ENCODE peak calls at places on chromosomes 6 and 20, in four cellular contexts. X is GM12878, P is A549, M is K562. B is an unnamed sample.

GRCh38 chr20:57439432-57439831 is 48.2 kb downstream of the RBM38 start:
- DNase-seq in X (no peak), P (peak), M (no peak), B (no peak)

GRCh38 chr6:164455835-164456234 is 853.6 kb downstream of the C6orf118 start:
- DNase-seq in X (no peak), P (peak), M (no peak), B (no peak)

GRCh38 chr6:142537612-142538478 is 236.0 kb downstream of the ADGRG6 start:
- DNase-seq in X (no peak), P (peak), M (peak), B (peak)

GRCh38 chr6:47072667-47073066 is 30.5 kb upstream of the ADGRF1 start:
- DNase-seq in X (no peak), P (no peak), M (no peak), B (no peak)

GRCh38 chr6:143842902-143843688 is at the start of gene LTV1:
- DNase-seq in X (peak), P (peak), M (peak), B (peak)

GRCh38 chr6:83062225-83062624 is 3.4 kb downstream of the UBE3D start:
- DNase-seq in X (no peak), P (no peak), M (no peak), B (peak)

GRCh38 chr6:68635706-68636513 is 828 bp downstream of the ADGRB3 start:
- DNase-seq in X (no peak), P (no peak), M (peak), B (no peak)

GRCh38 chr6:54493138-54493537 is 184.9 kb downstream of the TINAG start:
- DNase-seq in X (no peak), P (peak), M (no peak), B (peak)

GRCh38 chr20:39651645-39652340 is 689.6 kb downstream of the DHX35 start:
- DNase-seq in X (no peak), P (no peak), M (no peak), B (no peak)

GRCh38 chr20:24781061-24781980 is 167.7 kb upstream of the CST7 start:
- DNase-seq in X (no peak), P (peak), M (peak), B (peak)

GRCh38 chr20:21251278-21251677 is 51.9 kb upstream of the XRN2 start:
- DNase-seq in X (no peak), P (no peak), M (no peak), B (no peak)

GRCh38 chr6:137882225-137882961 is 15.3 kb downstream of the TNFAIP3 start:
- DNase-seq in X (no peak), P (no peak), M (no peak), B (peak)

GRCh38 chr6:44386929-44387345 is 569 bp upstream of the CDC5L start:
- DNase-seq in X (no peak), P (no peak), M (no peak), B (peak)

GRCh38 chr6:168684906-168685305 is 243.9 kb downstream of the SMOC2 start:
- DNase-seq in X (no peak), P (no peak), M (no peak), B (no peak)

GRCh38 chr6:14266266-14266665 is 148.7 kb downstream of the CD83 start:
- DNase-seq in X (no peak), P (no peak), M (no peak), B (no peak)

GRCh38 chr6:32969685-32970412 is 1.5 kb downstream of the BRD2 start:
- DNase-seq in X (no peak), P (peak), M (peak), B (peak)

GRCh38 chr6:89302195-89302770 is 12.8 kb downstream of the GABRR2 start:
- DNase-seq in X (no peak), P (no peak), M (peak), B (no peak)

GRCh38 chr20:24503352-24503931 is 34.0 kb downstream of the SYNDIG1 start:
- DNase-seq in X (no peak), P (no peak), M (no peak), B (peak)

GRCh38 chr6:27547157-27548075 is 74.5 kb upstream of the ZNF184 start:
- DNase-seq in X (peak), P (peak), M (peak), B (peak)

GRCh38 chr6:73866305-73866704 is 170.3 kb downstream of the CD109 start:
- DNase-seq in X (no peak), P (no peak), M (no peak), B (no peak)

GRCh38 chr6:113318553-113318952 is 538.6 kb upstream of the MARCKS start:
- DNase-seq in X (no peak), P (no peak), M (no peak), B (peak)

GRCh38 chr20:24100370-24101011 is 111.9 kb upstream of the GGTLC1 start:
- DNase-seq in X (no peak), P (peak), M (peak), B (peak)

GRCh38 chr20:9518776-9519175 is 4.4 kb downstream of the LAMP5 start:
- DNase-seq in X (no peak), P (no peak), M (no peak), B (no peak)

GRCh38 chr6:43299338-43300293 is 1.6 kb downstream of the SLC22A7 start:
- DNase-seq in X (no peak), P (no peak), M (no peak), B (no peak)

GRCh38 chr6:126066068-126067048 is 80.0 kb downstream of the TRMT11 start:
- DNase-seq in X (no peak), P (no peak), M (peak), B (no peak)

GRCh38 chr20:57611605-57612311 is 8.5 kb downstream of the ZBP1 start:
- DNase-seq in X (no peak), P (no peak), M (no peak), B (no peak)

GRCh38 chr20:52247548-52247947 is 56.0 kb upstream of the ZFP64 start:
- DNase-seq in X (no peak), P (no peak), M (no peak), B (no peak)

GRCh38 chr6:126176266-126176665 is 163.6 kb upstream of the CENPW start:
- DNase-seq in X (no peak), P (peak), M (peak), B (peak)

GRCh38 chr6:89034586-89035251 is 45.8 kb upstream of the PNRC1 start:
- DNase-seq in X (no peak), P (peak), M (no peak), B (peak)

GRCh38 chr6:82364087-82365010 is 732 bp downstream of the TPBG start:
- DNase-seq in X (no peak), P (peak), M (peak), B (peak)

GRCh38 chr20:38602185-38602581 is 574 bp downstream of the ARHGAP40 start:
- DNase-seq in X (no peak), P (no peak), M (no peak), B (no peak)

GRCh38 chr6:33851959-33852358 is 48.2 kb upstream of the MLN start:
- DNase-seq in X (no peak), P (peak), M (peak), B (no peak)

GRCh38 chr20:25549866-25550477 is 35.4 kb downstream of the NINL start:
- DNase-seq in X (no peak), P (no peak), M (no peak), B (peak)

GRCh38 chr20:57391439-57392129 is 388 bp downstream of the RBM38 start:
- DNase-seq in X (no peak), P (no peak), M (peak), B (no peak)

GRCh38 chr6:105493776-105494175 is 90.9 kb upstream of the PREP start:
- DNase-seq in X (no peak), P (no peak), M (no peak), B (no peak)

GRCh38 chr6:24238700-24239099 is 112.7 kb downstream of the NRSN1 start:
- DNase-seq in X (no peak), P (no peak), M (no peak), B (no peak)

GRCh38 chr6:24231578-24231977 is 105.6 kb downstream of the NRSN1 start:
- DNase-seq in X (no peak), P (no peak), M (no peak), B (no peak)

GRCh38 chr6:24228681-24229255 is 102.8 kb downstream of the NRSN1 start:
- DNase-seq in X (no peak), P (peak), M (no peak), B (peak)

GRCh38 chr6:24229694-24230093 is 103.7 kb downstream of the NRSN1 start:
- DNase-seq in X (no peak), P (no peak), M (no peak), B (no peak)

DNA sequence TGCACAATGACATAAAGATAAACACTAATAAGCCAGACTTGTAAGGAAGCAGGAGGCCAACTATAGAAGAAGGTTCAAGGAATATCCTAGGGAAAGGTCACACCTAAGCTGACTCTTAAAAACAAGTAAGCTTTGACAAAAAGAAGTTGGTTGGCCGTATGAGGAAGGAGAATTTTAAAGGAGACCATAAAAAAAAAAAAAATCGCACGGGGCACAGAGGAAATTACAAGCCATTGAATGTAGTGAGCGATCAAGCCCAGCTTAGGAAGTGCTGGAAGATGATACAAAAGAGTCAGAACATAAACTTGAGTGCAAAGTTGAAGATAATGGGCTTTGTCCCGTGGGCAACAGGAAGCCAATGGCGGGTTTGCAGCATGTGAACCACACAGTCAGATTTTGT is 108.0 kb downstream of the NRSN1 start:
- DNase-seq in X (no peak), P (no peak), M (no peak), B (no peak)
- TF ChIP-seq ELK1 in X (no peak), P (no peak), M (no peak), B (no peak)

GRCh38 chr6:169843991-169844390 is 92.6 kb downstream of the ERMARD start:
- DNase-seq in X (no peak), P (no peak), M (no peak), B (no peak)

GRCh38 chr6:169841251-169841650 is 89.8 kb downstream of the ERMARD start:
- DNase-seq in X (no peak), P (no peak), M (no peak), B (no peak)

GRCh38 chr6:169841907-169842606 is 90.6 kb downstream of the ERMARD start:
- DNase-seq in X (no peak), P (no peak), M (no peak), B (no peak)

GRCh38 chr6:169844946-169845345 is 93.5 kb downstream of the ERMARD start:
- DNase-seq in X (no peak), P (no peak), M (no peak), B (no peak)

DNA sequence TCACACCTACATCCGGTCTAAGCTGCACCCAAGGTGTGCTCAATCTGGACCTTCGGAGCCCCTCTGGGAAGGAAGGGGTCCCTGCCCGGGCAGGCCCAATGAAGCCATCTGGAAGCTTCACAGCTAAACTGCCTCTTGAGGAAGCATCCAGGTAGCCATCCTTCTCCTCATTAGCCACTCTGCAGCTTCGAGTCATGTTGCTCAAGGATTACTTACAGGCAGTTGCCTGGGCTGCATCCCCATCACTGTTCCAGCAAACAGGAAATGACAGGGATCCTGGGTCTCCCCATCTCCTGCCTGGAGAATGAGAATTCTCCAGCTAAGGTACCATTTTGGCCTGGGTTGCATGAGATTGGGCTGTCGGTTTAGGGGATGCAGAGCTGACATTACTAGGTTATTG is 91.7 kb downstream of the ERMARD start:
- DNase-seq in X (no peak), P (no peak), M (no peak), B (no peak)
- TF ChIP-seq ELK1 in X (no peak), P (no peak), M (no peak), B (no peak)

DNA sequence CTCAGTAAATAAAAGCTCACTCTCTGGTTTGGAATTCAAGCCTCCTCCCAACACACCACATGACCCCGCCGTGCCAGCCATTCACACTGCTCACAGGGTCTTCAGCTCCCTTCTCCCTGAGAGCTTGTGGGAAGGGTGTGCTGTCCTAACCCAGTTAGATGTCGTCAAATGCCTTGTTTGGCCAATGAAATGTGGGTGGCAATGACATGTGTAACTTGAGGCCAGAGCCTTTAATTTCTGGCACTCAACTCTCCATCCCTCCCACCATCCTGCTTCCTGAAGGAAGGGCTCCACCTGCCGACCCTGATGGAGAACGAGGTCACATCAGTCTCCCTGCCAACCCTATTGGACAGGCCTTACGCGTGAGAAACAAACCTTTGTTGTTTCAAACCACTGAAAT is 224.5 kb upstream of the AGPAT4 start:
- DNase-seq in X (no peak), P (peak), M (peak), B (peak)
- TF ChIP-seq ELK1 in X (no peak), P (no peak), M (no peak), B (no peak)

GRCh38 chr20:14820771-14821170 is 483.4 kb upstream of the FLRT3 start:
- DNase-seq in X (no peak), P (peak), M (no peak), B (no peak)
- TF ChIP-seq ELK1 in X (no peak), P (no peak), M (no peak), B (no peak)

GRCh38 chr6:90343581-90343980 is 46.9 kb upstream of the BACH2 start:
- DNase-seq in X (no peak), P (peak), M (no peak), B (peak)
- TF ChIP-seq ELK1 in X (no peak), P (no peak), M (no peak), B (no peak)

DNA sequence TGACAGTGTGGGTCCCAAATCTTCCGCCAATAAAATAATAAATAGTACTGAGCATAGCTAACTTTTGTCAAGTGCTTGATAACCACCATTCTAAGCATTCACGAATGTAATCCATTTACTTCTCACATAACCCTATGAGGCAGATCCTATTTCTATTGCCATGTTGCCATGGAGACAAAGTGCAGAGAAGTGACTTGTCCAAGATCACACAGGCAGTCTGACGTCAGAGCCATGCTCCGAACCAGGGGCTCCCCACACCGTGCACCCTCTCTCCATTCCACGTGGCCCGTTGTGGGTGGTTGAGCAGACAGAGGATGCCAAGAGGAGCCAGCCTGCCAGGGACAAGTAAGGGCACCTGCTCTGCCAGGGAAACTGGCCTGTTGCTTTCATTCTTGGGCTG is 38.9 kb downstream of the CDH22 start:
- DNase-seq in X (no peak), P (peak), M (no peak), B (no peak)
- TF ChIP-seq ELK1 in X (no peak), P (no peak), M (no peak), B (no peak)

GRCh38 chr20:12555369-12555768 is 453.4 kb upstream of the SPTLC3 start:
- DNase-seq in X (no peak), P (no peak), M (no peak), B (no peak)
- TF ChIP-seq ELK1 in X (no peak), P (no peak), M (no peak), B (no peak)